ENCODE peak calls at places on chromosomes 16 and 17, in eight cellular contexts. W, I, J, K, B, D, L and X are unnamed samples.

GRCh38 chr17:83058478-83059167 is 20.8 kb upstream of the METRNL start:
- DNase-seq in W (peak; percentile 67), D (no peak), J (no peak), B (no peak), K (peak; percentile 15), L (no peak), I (peak; percentile 7), X (no peak)

GRCh38 chr16:69112285-69113129 is 7.1 kb downstream of the HAS3 start:
- DNase-seq in B (no peak), W (peak; percentile 67), J (peak; percentile 39), D (peak; percentile 58), I (peak; percentile 79), L (no peak), K (peak; percentile 69), X (peak; percentile 45)

GRCh38 chr16:49932943-49933342 is 77.0 kb upstream of the ZNF423 start:
- DNase-seq in W (no peak), D (no peak), B (no peak), J (no peak), L (no peak), I (no peak), K (no peak), X (no peak)

GRCh38 chr17:27596571-27597187 is 34.3 kb upstream of the LGALS9 start:
- DNase-seq in K (no peak), J (no peak), D (no peak), W (no peak), B (no peak), I (no peak), L (no peak), X (no peak)

GRCh38 chr16:19710191-19710908 is 7.7 kb downstream of the KNOP1 start:
- DNase-seq in B (no peak), W (no peak), L (no peak), K (no peak), I (no peak), J (no peak), D (no peak), X (no peak)

GRCh38 chr17:52271781-52272180 is 113.3 kb upstream of the CA10 start:
- DNase-seq in W (no peak), B (no peak), L (no peak), I (no peak), K (no peak), J (no peak), D (no peak), X (no peak)

GRCh38 chr16:23258919-23259237 is 43.2 kb upstream of the SCNN1B start:
- DNase-seq in L (no peak), I (no peak), B (no peak), J (no peak), D (no peak), W (no peak), K (peak; percentile 35), X (no peak)

GRCh38 chr16:81473066-81473488 is 28.5 kb downstream of the CMIP start:
- DNase-seq in W (peak; percentile 23), I (no peak), B (no peak), J (no peak), D (no peak), K (no peak), L (no peak), X (no peak)

GRCh38 chr17:76027159-76027839 is at the start of gene EVPL:
- DNase-seq in L (no peak), D (no peak), I (peak; percentile 65), K (peak; percentile 96), W (peak; percentile 92), B (no peak), J (no peak), X (no peak)

GRCh38 chr17:7929158-7930029 is at the start of gene KCNAB3:
- DNase-seq in L (no peak), K (no peak), W (no peak), J (peak; percentile 52), I (no peak), B (no peak), D (no peak), X (no peak)

GRCh38 chr17:17685775-17686291 is 4.6 kb downstream of the RAI1 start:
- DNase-seq in D (no peak), B (no peak), J (no peak), I (no peak), K (peak; percentile 80), W (peak; percentile 93), L (no peak), X (no peak)

GRCh38 chr17:17682737-17683675 is 1.7 kb downstream of the RAI1 start:
- DNase-seq in J (peak; percentile 63), I (peak; percentile 71), L (peak; percentile 55), D (peak; percentile 64), B (peak; percentile 77), W (no peak), K (peak; percentile 64), X (peak; percentile 72)

GRCh38 chr17:17684901-17685774 is 3.9 kb downstream of the RAI1 start:
- DNase-seq in K (peak; percentile 84), L (no peak), B (peak; percentile 64), I (peak; percentile 45), W (no peak), J (no peak), D (no peak), X (peak; percentile 64)

GRCh38 chr17:17682293-17682736 is 1.1 kb downstream of the RAI1 start:
- DNase-seq in J (peak; percentile 78), I (peak; percentile 48), B (peak; percentile 61), L (no peak), D (peak; percentile 66), W (no peak), K (peak; percentile 70), X (peak; percentile 33)

DNA sequence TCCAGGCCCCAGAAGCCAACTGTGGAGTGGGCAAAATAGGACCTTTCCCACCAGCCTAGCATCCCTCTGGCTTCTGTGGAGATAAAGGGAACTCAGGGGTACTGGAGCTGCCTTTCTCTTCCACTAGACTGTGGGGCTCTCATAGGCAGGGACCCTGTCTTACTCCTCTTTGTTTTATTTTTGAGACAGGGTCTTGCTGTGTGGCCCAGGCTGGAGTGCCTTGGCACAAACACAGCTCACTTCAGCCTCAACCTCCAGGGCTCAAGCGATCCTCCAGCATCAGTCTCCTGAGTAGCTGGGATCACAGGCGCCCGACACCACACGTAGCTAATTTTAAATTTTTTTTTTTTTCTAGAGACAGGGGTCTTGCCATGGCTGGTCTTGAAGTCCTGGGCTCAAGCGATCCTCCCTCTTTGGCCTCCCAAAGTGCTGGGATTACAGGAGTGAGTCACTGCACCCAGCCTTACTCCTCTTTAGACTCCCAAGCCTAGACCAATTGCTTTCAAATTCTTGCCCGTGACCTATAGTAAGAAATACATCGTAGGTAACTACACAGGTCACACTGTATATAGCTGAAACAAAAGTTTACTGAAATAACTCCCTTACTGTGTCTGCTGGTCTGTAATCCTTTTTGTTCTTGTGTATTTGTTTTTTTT is 2.6 kb downstream of the RAI1 start:
- DNase-seq in L (no peak), J (no peak), B (no peak), I (no peak), W (no peak), K (no peak), D (no peak), X (no peak)
- H3K4me3 ChIP-seq in L (peak overlapping the region; percentile 67), J (no peak overlapping the region), B (no peak overlapping the region), I (no peak overlapping the region), W (no peak overlapping the region), K (no peak overlapping the region), D (peak overlapping the region; percentile 77), X (peak overlapping the region; percentile 67)

GRCh38 chr16:15073101-15073500 is 17.2 kb upstream of the NTAN1 start:
- DNase-seq in W (no peak), B (no peak), I (no peak), L (no peak), D (no peak), K (no peak), J (no peak), X (no peak)
- H3K36me3 ChIP-seq in W (peaks cover 69% of the 10 kb centered on the region), B (peaks cover 93% of the 10 kb centered on the region), I (no peaks in the 10 kb centered on the region), L (peaks cover 59% of the 10 kb centered on the region), D (peaks cover 11% of the 10 kb centered on the region), K (peaks cover 21% of the 10 kb centered on the region), J (no peaks in the 10 kb centered on the region), X (peaks cover 92% of the 10 kb centered on the region)

GRCh38 chr17:32941419-32942032 is 13.6 kb downstream of the TMEM98 start:
- DNase-seq in K (no peak), J (no peak), I (no peak), D (peak; percentile 29), B (no peak), W (no peak), L (no peak), X (no peak)
- TF ChIP-seq CTCF in K (no peak), J (peak; percentile 56), I (no peak), D (peak; percentile 37), B (no peak), W (peak; percentile 29), L (no peak), X (no peak)

GRCh38 chr16:55113195-55113594 is 182.5 kb downstream of the IRX5 start:
- DNase-seq in I (no peak), J (no peak), K (no peak), D (no peak), L (no peak), B (no peak), W (no peak), X (no peak)

GRCh38 chr16:55116165-55116894 is 185.7 kb downstream of the IRX5 start:
- DNase-seq in D (no peak), J (no peak), W (no peak), I (no peak), K (no peak), B (no peak), L (no peak), X (no peak)

GRCh38 chr16:55120408-55120807 is 189.7 kb downstream of the IRX5 start:
- DNase-seq in D (no peak), I (no peak), L (no peak), J (no peak), B (no peak), W (no peak), K (peak; percentile 27), X (no peak)

GRCh38 chr16:55118701-55119260 is 188.1 kb downstream of the IRX5 start:
- DNase-seq in K (no peak), I (no peak), J (no peak), L (no peak), D (no peak), W (no peak), B (no peak), X (no peak)

DNA sequence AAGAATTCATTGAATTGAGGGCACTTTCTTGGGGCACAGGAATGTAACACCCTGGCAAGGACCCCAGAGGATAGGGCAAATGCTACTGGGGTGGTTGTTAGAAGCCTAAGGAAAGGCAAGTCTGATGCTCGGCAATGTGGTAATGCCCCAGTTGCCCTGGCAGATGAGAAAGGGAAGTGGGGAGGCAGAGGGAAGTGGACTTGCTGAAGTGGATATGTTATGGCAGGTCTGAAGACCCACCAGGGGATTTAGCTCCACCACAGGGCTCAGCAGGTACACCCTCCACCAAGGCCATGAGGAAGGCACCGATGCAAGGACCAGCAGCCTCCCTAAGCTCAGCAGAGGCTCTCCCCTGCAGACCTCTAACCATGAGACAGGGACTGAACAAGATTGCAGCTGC is 184.8 kb downstream of the IRX5 start:
- DNase-seq in I (no peak), D (no peak), B (no peak), K (no peak), W (no peak), L (no peak), J (no peak), X (no peak)
- H3K4me3 ChIP-seq in I (no peak overlapping the region), D (no peak overlapping the region), B (no peak overlapping the region), K (no peak overlapping the region), W (no peak overlapping the region), L (no peak overlapping the region), J (no peak overlapping the region), X (no peak overlapping the region)

GRCh38 chr17:47180337-47180736 is 8.8 kb downstream of the CDC27 start:
- DNase-seq in I (no peak), L (no peak), D (no peak), J (no peak), B (no peak), K (no peak), W (no peak), X (no peak)
- H3K36me3 ChIP-seq in I (no peaks in the 10 kb centered on the region), L (peaks cover 38% of the 10 kb centered on the region), D (peaks cover 5% of the 10 kb centered on the region), J (no peaks in the 10 kb centered on the region), B (peaks cover 60% of the 10 kb centered on the region), K (no peaks in the 10 kb centered on the region), W (peaks cover 83% of the 10 kb centered on the region), X (peaks cover 52% of the 10 kb centered on the region)